ENCODE peak calls at places on chromosomes 3 and 15, in five cellular contexts. X is effector memory CD8-positive, alpha-beta T cell; L is transverse colon; D is NCI-H2081; T is upper lobe of right lung. V is an unnamed sample.

GRCh38 chr15:38795471-38796245 is 231.0 kb upstream of the RASGRP1 start:
- DNase-seq in T (no peak), L (no peak), D (no peak), X (no peak), V (no peak)

GRCh38 chr15:51629612-51630011 is 7.0 kb upstream of the DMXL2 start:
- DNase-seq in L (no peak), T (no peak), D (no peak), X (no peak), V (no peak)

GRCh38 chr3:170740285-170740684 is 129.7 kb downstream of the RPL22L1 start:
- DNase-seq in T (no peak), L (no peak), D (no peak), X (no peak), V (no peak)

GRCh38 chr3:132124096-132124495 is 89.3 kb upstream of the CPNE4 start:
- DNase-seq in T (no peak), D (no peak), X (no peak), L (no peak), V (no peak)

GRCh38 chr15:41978534-41978933 is 6.2 kb upstream of the EHD4 start:
- DNase-seq in T (no peak), X (no peak), L (no peak), D (no peak), V (no peak)

GRCh38 chr3:151308089-151308488 is 8.5 kb downstream of the GPR87 start:
- DNase-seq in X (no peak), D (no peak), T (no peak), L (no peak), V (no peak)

GRCh38 chr15:101579766-101580165 is 72.4 kb downstream of the TM2D3 start:
- DNase-seq in L (no peak), T (no peak), D (no peak), X (no peak), V (no peak)

GRCh38 chr3:10950476-10951294 is 41.9 kb upstream of the SLC6A1 start:
- DNase-seq in X (no peak), L (no peak), D (no peak), T (no peak), V (no peak)

GRCh38 chr3:192445768-192446644 is 281.3 kb downstream of the FGF12 start:
- DNase-seq in D (peak; percentile 36), T (no peak), X (no peak), L (no peak), V (peak; percentile 80)

GRCh38 chr15:74421302-74422245 is 12.2 kb downstream of the SEMA7A start:
- DNase-seq in X (no peak), T (no peak), D (no peak), L (no peak), V (no peak)

GRCh38 chr3:62361824-62362223 is 11.5 kb downstream of the FEZF2 start:
- DNase-seq in X (no peak), T (no peak), D (no peak), L (no peak), V (no peak)

GRCh38 chr3:188043891-188044290 is 110.1 kb upstream of the LPP start:
- DNase-seq in T (no peak), L (no peak), X (no peak), D (no peak), V (no peak)

GRCh38 chr3:191331443-191331842 is 1.1 kb upstream of the UTS2B start:
- DNase-seq in D (no peak), L (no peak), X (no peak), T (no peak), V (no peak)

GRCh38 chr3:16319307-16319706 is 54.3 kb downstream of the OXNAD1 start:
- DNase-seq in L (no peak), T (no peak), D (no peak), X (peak; percentile 78), V (no peak)

GRCh38 chr3:46659285-46659684 is 34.2 kb downstream of the ALS2CL start:
- DNase-seq in D (peak; percentile 28), X (no peak), T (no peak), L (no peak), V (no peak)

GRCh38 chr3:29827756-29828155 is 546.9 kb downstream of the RBMS3 start:
- DNase-seq in T (no peak), L (no peak), D (no peak), X (no peak), V (no peak)

GRCh38 chr3:37114251-37115145 is 59.9 kb downstream of the LRRFIP2 start:
- DNase-seq in D (no peak), T (no peak), X (no peak), L (no peak), V (no peak)

GRCh38 chr3:175070946-175071345 is 211.8 kb downstream of the NAALADL2 start:
- DNase-seq in L (no peak), T (no peak), D (no peak), X (no peak), V (no peak)

GRCh38 chr15:69092159-69092558 is 68.3 kb upstream of the GLCE start:
- DNase-seq in D (no peak), L (no peak), X (no peak), T (no peak), V (no peak)

GRCh38 chr15:68354923-68355322 is 77.0 kb downstream of the ITGA11 start:
- DNase-seq in D (no peak), X (no peak), L (no peak), T (no peak), V (no peak)

GRCh38 chr15:52261498-52262242 is 33.9 kb downstream of the MYO5C start:
- DNase-seq in X (peak; percentile 40), D (peak; percentile 73), T (no peak), L (peak; percentile 61), V (no peak)